ENCODE peak calls at places on chromosome 2, in four cellular contexts. S, C, E and K are unnamed samples.

GRCh38 chr2:241844066-241844728 is 14.5 kb downstream of the PDCD1 start:
- DNase-seq in C (no peak), E (peak; percentile 83), S (peak; percentile 43), K (peak; percentile 87)

GRCh38 chr2:109247340-109247739 is 118.3 kb downstream of the SH3RF3 start:
- DNase-seq in E (no peak), S (no peak), C (no peak), K (no peak)

GRCh38 chr2:74357627-74358026 is 14.4 kb upstream of the SLC4A5 start:
- DNase-seq in S (no peak), E (no peak), C (no peak), K (no peak)

GRCh38 chr2:100067796-100068195 is 74.6 kb downstream of the AFF3 start:
- DNase-seq in E (no peak), S (no peak), C (no peak), K (no peak)

GRCh38 chr2:231926761-231927565 is 767 bp upstream of the NPPC start:
- DNase-seq in E (no peak), C (no peak), S (no peak), K (peak; percentile 49)

GRCh38 chr2:20666364-20667150 is at the start of gene GDF7:
- DNase-seq in E (peak; percentile 68), S (no peak), C (no peak), K (peak; percentile 93)

GRCh38 chr2:156211318-156211717 is 121.2 kb downstream of the NR4A2 start:
- DNase-seq in C (no peak), S (no peak), E (no peak), K (no peak)

GRCh38 chr2:240851078-240851861 is 17.4 kb upstream of the AGXT start:
- DNase-seq in S (peak; percentile 76), C (peak; percentile 12), E (peak; percentile 71), K (peak; percentile 93)

GRCh38 chr2:126224766-126225165 is 431.2 kb upstream of the GYPC start:
- DNase-seq in S (no peak), E (no peak), C (no peak), K (no peak)

GRCh38 chr2:15726321-15727057 is 134.8 kb downstream of the DDX1 start:
- DNase-seq in S (no peak), C (no peak), E (no peak), K (no peak)

GRCh38 chr2:98654702-98655488 is 46.5 kb downstream of the UNC50 start:
- DNase-seq in C (no peak), E (no peak), S (no peak), K (peak; percentile 12)
- H3K27ac ChIP-seq in C (no peak overlapping the region), E (no peak overlapping the region), S (no peak overlapping the region), K (no peak overlapping the region)

GRCh38 chr2:10235099-10235908 is 67.4 kb upstream of the HPCAL1 start:
- DNase-seq in C (no peak), E (no peak), S (no peak), K (no peak)
- TF ChIP-seq SMC3 in C (no peak), E (no peak), S (no peak), K (no peak)

GRCh38 chr2:217865373-217865772 is 137.4 kb downstream of the TNS1 start:
- DNase-seq in E (no peak), C (no peak), S (no peak), K (no peak)
- H3K27ac ChIP-seq in E (no peak overlapping the region), C (no peak overlapping the region), S (no peak overlapping the region), K (no peak overlapping the region)

DNA sequence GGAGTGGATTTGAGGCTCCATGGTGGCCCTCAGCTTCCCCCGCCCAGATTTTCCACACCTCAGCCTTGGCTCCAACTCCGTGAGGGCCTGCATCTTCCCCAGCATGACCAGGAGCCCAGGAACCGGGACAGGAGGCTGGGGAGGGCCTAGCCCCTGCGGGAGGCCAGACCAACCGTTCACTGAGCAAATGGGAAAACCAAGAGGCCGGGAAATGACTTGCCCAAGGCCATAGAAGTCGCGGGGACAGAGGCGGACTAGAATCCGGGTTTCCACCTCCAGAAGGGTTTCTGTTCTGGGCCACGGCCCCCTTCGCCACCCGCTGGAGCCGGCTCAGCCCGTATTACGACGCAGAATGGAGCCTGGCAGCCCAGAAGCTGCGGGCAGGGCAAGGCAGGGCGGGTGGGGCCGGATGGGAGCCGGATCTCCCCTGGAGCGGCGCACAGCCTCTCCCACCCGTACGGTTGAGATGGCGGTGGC is 7.9 kb upstream of the CRYBA2 start:
- DNase-seq in S (no peak), C (no peak), E (no peak), K (no peak)
- TF ChIP-seq SMC3 in S (no peak), C (no peak), E (no peak), K (no peak)

DNA sequence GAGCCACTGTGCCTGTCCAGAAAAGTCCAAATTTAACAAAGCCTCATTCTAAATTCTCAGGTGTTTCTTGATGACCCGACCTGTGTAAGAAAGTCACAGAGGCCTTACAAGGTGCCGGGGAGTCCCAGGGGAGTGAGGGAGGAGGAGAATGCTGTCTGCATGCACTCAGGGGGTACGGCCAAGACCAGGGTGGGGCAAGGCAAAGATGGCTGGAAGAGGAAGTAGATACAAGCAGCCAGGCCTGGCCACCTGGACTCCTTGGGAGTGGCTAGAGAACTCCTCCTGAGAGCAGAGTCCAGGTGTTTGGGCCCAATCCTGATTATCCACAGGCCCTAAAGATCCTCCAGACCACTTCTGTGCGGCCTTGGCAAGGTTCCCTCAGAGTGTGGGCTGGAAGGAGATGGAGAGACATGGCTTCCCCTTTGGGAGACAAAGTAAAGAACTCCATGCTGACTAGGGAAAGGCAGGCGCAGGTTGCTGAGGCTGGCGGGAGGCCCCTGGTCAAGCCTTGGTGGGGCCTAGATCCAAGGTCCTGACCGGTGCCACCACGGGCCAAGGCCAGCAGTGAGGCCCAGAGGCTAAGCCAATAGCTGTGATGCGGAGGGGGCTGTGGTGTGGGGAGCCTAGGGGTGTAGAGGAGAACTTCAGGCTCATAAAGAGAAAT is 74.7 kb downstream of the COPS8 start:
- DNase-seq in C (no peak), S (no peak), E (no peak), K (no peak)
- H3K27ac ChIP-seq in C (no peak overlapping the region), S (no peak overlapping the region), E (no peak overlapping the region), K (no peak overlapping the region)

GRCh38 chr2:127405252-127405605 is 13.0 kb upstream of the PROC start:
- DNase-seq in S (no peak), E (no peak), C (no peak), K (no peak)
- TF ChIP-seq SMC3 in S (no peak), E (no peak), C (no peak), K (no peak)

GRCh38 chr2:130387804-130388203 is 31.9 kb downstream of the PTPN18 start:
- DNase-seq in S (no peak), E (no peak), C (no peak), K (no peak)
- H3K27ac ChIP-seq in S (no peak overlapping the region), E (no peak overlapping the region), C (peak overlapping the region; percentile 8), K (no peak overlapping the region)

GRCh38 chr2:112003585-112003984 is 51.5 kb upstream of the TMEM87B start:
- DNase-seq in S (no peak), E (no peak), C (peak; percentile 16), K (no peak)

GRCh38 chr2:112004246-112004645 is 50.8 kb upstream of the TMEM87B start:
- DNase-seq in S (no peak), C (peak; percentile 12), E (no peak), K (no peak)

GRCh38 chr2:112008910-112009485 is 46.1 kb upstream of the TMEM87B start:
- DNase-seq in S (no peak), C (no peak), E (no peak), K (no peak)

GRCh38 chr2:112005391-112006075 is 49.5 kb upstream of the TMEM87B start:
- DNase-seq in S (no peak), C (no peak), E (no peak), K (no peak)

GRCh38 chr2:112006076-112006410 is 49.0 kb upstream of the TMEM87B start:
- DNase-seq in C (peak; percentile 8), E (no peak), S (no peak), K (no peak)
- TF ChIP-seq SMC3 in C (no peak), E (no peak), S (no peak), K (no peak)